ENCODE peak calls at places on chromosomes 5 and 9, in nine cellular contexts. V is GM13976; Q is fibroblast of the conjunctiva; B is effector CD4-positive, alpha-beta T cell; A is activated CD8-positive, alpha-beta memory T cell treated with anti-CD3 and anti-CD28 coated beads for 4 hours; H is LoVo; L is stimulated activated CD4-positive, alpha-beta T cell treated with anti-CD3 and anti-CD28 coated beads, Interleukin-1b, Interleukin-23, amount 100 ng/mL, for 24 hours; I is dorsolateral prefrontal cortex; R is NCI-H226. T is an unnamed sample.

GRCh38 chr5:175685701-175686350 is 28.0 kb downstream of the HRH2 start:
- DNase-seq in B (no peak), I (no peak), Q (no peak), R (no peak), L (no peak), A (no peak), H (no peak), V (no peak), T (no peak)

GRCh38 chr5:1193591-1193985 is 7.8 kb upstream of the SLC6A19 start:
- DNase-seq in H (no peak), A (no peak), L (no peak), R (no peak), I (no peak), V (no peak), B (no peak), Q (no peak), T (no peak)

GRCh38 chr5:168123853-168124528 is 167.5 kb upstream of the WWC1 start:
- DNase-seq in Q (no peak), R (no peak), B (no peak), V (peak; percentile 75), L (no peak), A (no peak), H (no peak), I (no peak), T (no peak)

GRCh38 chr5:62268239-62268638 is 37.8 kb upstream of the KIF2A start:
- DNase-seq in Q (no peak), I (no peak), B (no peak), L (no peak), R (peak; percentile 46), V (no peak), H (peak; percentile 86), A (no peak), T (no peak)

GRCh38 chr5:123610665-123611406 is 98.9 kb downstream of the CSNK1G3 start:
- DNase-seq in Q (peak; percentile 63), L (no peak), I (no peak), H (peak; percentile 61), A (no peak), V (peak; percentile 25), R (no peak), B (peak; percentile 12), T (peak; percentile 57)

GRCh38 chr5:108606185-108606584 is 141.5 kb upstream of the FER start:
- DNase-seq in R (no peak), Q (no peak), A (no peak), B (no peak), I (no peak), L (no peak), H (no peak), V (no peak), T (no peak)

GRCh38 chr9:117744856-117745389 is 40.7 kb downstream of the TLR4 start:
- DNase-seq in Q (no peak), V (peak; percentile 13), R (no peak), A (no peak), I (peak; percentile 39), B (no peak), L (no peak), H (no peak), T (no peak)

GRCh38 chr9:69877852-69878507 is 57.4 kb downstream of the CFAP95 start:
- DNase-seq in Q (peak; percentile 24), L (no peak), H (peak; percentile 35), B (no peak), V (peak; percentile 22), I (no peak), A (no peak), R (peak; percentile 24), T (peak; percentile 47)

GRCh38 chr9:28396058-28396457 is 822.8 kb upstream of the C9orf72 start:
- DNase-seq in A (no peak), V (no peak), Q (no peak), L (no peak), B (no peak), I (no peak), R (peak; percentile 9), H (no peak), T (no peak)

T was measured in foreskin melanocyte.